ENCODE peak calls at places on chromosome 9, in ten cellular contexts. H is HepG2, S is prostate gland, T is sigmoid colon, K is GM23338, D is K562, X is spleen, E is endothelial cell of umbilical vein, Y is Panc1, Q is suprapubic skin. J is an unnamed sample. For H3K4me1, the result is how much of the 10 kb centered on the place peaks cover.

GRCh38 chr9:134294228-134295071 is 31.8 kb upstream of the RXRA start:
- DNase-seq in H (no peak), S (no peak), T (peak), K (peak), D (peak), X (peak), E (no peak), Y (no peak), Q (no peak), J (no peak)

GRCh38 chr9:83304686-83305085 is 233.5 kb downstream of the FRMD3 start:
- DNase-seq in H (no peak), S (peak), T (peak), K (no peak), D (no peak), X (no peak), E (peak), Y (no peak), Q (peak), J (no peak)

GRCh38 chr9:110050925-110051355 is 157.0 kb downstream of the C9orf152 start:
- DNase-seq in H (no peak), S (no peak), T (peak), K (no peak), D (no peak), X (no peak), E (peak), Y (peak), Q (no peak), J (peak)

GRCh38 chr9:100098887-100099721 is at the start of the genes ERP44 and INVS:
- DNase-seq in H (peak), S (peak), T (peak), K (peak), D (peak), X (peak), E (peak), Y (peak), Q (peak), J (peak)

GRCh38 chr9:133787749-133788015 is 49.5 kb upstream of the SARDH start:
- DNase-seq in H (no peak), S (no peak), T (no peak), K (peak), D (peak), X (peak), E (no peak), Y (no peak), Q (no peak), J (no peak)

GRCh38 chr9:7115606-7116005 is 357.8 kb downstream of the KDM4C start:
- DNase-seq in H (no peak), S (no peak), T (no peak), K (no peak), D (no peak), X (no peak), E (no peak), Y (no peak), Q (no peak), J (no peak)

GRCh38 chr9:105053209-105053652 is 125.3 kb upstream of the ABCA1 start:
- DNase-seq in H (no peak), S (no peak), T (no peak), K (no peak), D (no peak), X (no peak), E (no peak), Y (no peak), Q (no peak), J (no peak)

GRCh38 chr9:70954126-70954525 is 167.3 kb downstream of the TRPM3 start:
- DNase-seq in H (no peak), S (no peak), T (no peak), K (peak), D (no peak), X (no peak), E (peak), Y (no peak), Q (no peak), J (peak)

GRCh38 chr9:94860678-94861588 is 134.4 kb downstream of the AOPEP start:
- DNase-seq in H (no peak), S (no peak), T (no peak), K (no peak), D (no peak), X (peak), E (no peak), Y (no peak), Q (no peak), J (no peak)

GRCh38 chr9:684055-684949 is 157.2 kb upstream of the DMRT1 start:
- DNase-seq in H (no peak), S (peak), T (no peak), K (peak), D (no peak), X (no peak), E (peak), Y (no peak), Q (no peak), J (no peak)

GRCh38 chr9:128987800-128988199 is 40.3 kb downstream of the NUP188 start:
- DNase-seq in H (no peak), S (no peak), T (no peak), K (no peak), D (no peak), X (no peak), E (no peak), Y (no peak), Q (no peak), J (no peak)

GRCh38 chr9:69905291-69905690 is 84.7 kb downstream of the CFAP95 start:
- DNase-seq in H (no peak), S (no peak), T (no peak), K (no peak), D (no peak), X (no peak), E (no peak), Y (no peak), Q (no peak), J (no peak)

GRCh38 chr9:109108318-109108717 is 11.4 kb downstream of the TMEM245 start:
- DNase-seq in H (no peak), S (no peak), T (no peak), K (no peak), D (no peak), X (no peak), E (peak), Y (no peak), Q (no peak), J (no peak)

GRCh38 chr9:91824591-91825339 is 125.3 kb downstream of the ROR2 start:
- DNase-seq in H (no peak), S (no peak), T (peak), K (no peak), D (no peak), X (peak), E (no peak), Y (no peak), Q (peak), J (no peak)

GRCh38 chr9:127067603-127068220 is 54.7 kb downstream of the ANGPTL2 start:
- DNase-seq in H (no peak), S (no peak), T (no peak), K (peak), D (no peak), X (no peak), E (no peak), Y (no peak), Q (no peak), J (peak)

GRCh38 chr9:71249729-71250317 is 128.4 kb upstream of the TRPM3 start:
- DNase-seq in H (peak), S (peak), T (no peak), K (peak), D (peak), X (no peak), E (peak), Y (peak), Q (no peak), J (peak)

GRCh38 chr9:21579743-21580142 is 97.6 kb upstream of the IFNE start:
- DNase-seq in H (no peak), S (no peak), T (no peak), K (no peak), D (no peak), X (no peak), E (no peak), Y (no peak), Q (no peak), J (no peak)

GRCh38 chr9:72442212-72442607 is 77.2 kb upstream of the ZFAND5 start:
- DNase-seq in H (peak), S (peak), T (no peak), K (peak), D (no peak), X (no peak), E (peak), Y (no peak), Q (no peak), J (peak)

GRCh38 chr9:129895376-129896268 is 60.4 kb downstream of the USP20 start:
- DNase-seq in H (no peak), S (no peak), T (no peak), K (no peak), D (peak), X (peak), E (no peak), Y (no peak), Q (peak), J (no peak)

GRCh38 chr9:99054581-99054980 is 50.3 kb upstream of the TGFBR1 start:
- DNase-seq in H (no peak), S (no peak), T (no peak), K (no peak), D (no peak), X (no peak), E (no peak), Y (no peak), Q (no peak), J (no peak)

GRCh38 chr9:6645153-6646027 is at the start of gene GLDC:
- DNase-seq in H (peak), S (peak), T (no peak), K (peak), D (no peak), X (peak), E (peak), Y (peak), Q (peak), J (peak)

GRCh38 chr9:74942801-74943200 is 9.9 kb downstream of the C9orf40 start:
- DNase-seq in H (no peak), S (no peak), T (no peak), K (no peak), D (no peak), X (no peak), E (peak), Y (no peak), Q (no peak), J (no peak)

DNA sequence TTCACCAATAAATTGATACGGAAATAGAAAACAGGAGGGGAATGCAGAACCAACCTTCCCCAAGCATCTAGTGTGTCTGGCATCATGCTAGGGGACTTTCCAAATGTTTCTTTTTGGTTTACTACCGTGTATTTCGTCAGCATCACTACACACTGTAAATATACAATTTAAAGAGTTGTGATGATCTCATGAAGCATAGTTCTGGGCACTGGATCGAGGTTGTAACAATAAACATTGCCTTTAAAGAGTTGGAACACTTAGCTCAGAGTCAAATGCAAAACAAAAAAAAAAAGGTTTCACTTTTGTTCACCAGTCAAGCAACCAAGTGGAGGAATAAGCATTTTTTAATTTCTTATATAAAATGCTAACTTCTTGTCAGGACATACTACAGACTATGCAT is 2.9 kb upstream of the SCAI start:
- DNase-seq in H (no peak), S (no peak), T (no peak), K (no peak), D (no peak), X (no peak), E (no peak), Y (no peak), Q (no peak), J (no peak)
- TF ChIP-seq POLR2AphosphoS5 in H (no peak), S (peak), T (peak), K (no peak), D (no peak), X (no peak), E (no peak), Y (no peak), Q (no peak), J (no peak)

GRCh38 chr9:114178756-114179450 is 23.6 kb downstream of the COL27A1 start:
- DNase-seq in H (no peak), S (no peak), T (peak), K (no peak), D (no peak), X (peak), E (no peak), Y (no peak), Q (no peak), J (no peak)
- H3K4me1 ChIP-seq in H (half or more), S (under half), T (half or more), K (under half), D (under half), X (under half), E (under half), Y (under half), Q (under half), J (under half)

GRCh38 chr9:36154213-36154952 is 14.8 kb upstream of the CCIN start:
- DNase-seq in H (no peak), S (no peak), T (peak), K (no peak), D (no peak), X (no peak), E (peak), Y (no peak), Q (peak), J (no peak)
- TF ChIP-seq POLR2AphosphoS5 in H (no peak), S (peak), T (peak), K (no peak), D (no peak), X (no peak), E (no peak), Y (no peak), Q (no peak), J (no peak)

DNA sequence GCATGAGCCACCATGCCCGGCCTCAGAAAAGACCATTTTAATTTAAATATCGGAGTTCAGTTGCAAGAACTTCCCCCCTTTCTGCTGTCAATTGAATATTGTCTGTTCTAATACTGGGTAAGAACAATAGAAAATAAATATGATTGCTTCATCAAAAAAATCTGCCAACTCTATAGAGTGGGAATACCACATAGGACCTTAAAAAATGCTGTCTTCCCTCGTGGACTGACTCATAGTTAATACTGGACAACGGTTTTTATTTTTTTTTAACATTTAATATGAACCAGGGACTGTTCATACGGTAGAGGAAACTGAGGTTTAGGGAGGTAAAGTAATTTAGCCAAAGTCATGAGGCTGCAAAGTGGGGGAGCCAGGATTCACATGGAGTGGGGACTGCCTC is 9.7 kb downstream of the ZNF462 start:
- DNase-seq in H (no peak), S (no peak), T (no peak), K (no peak), D (no peak), X (no peak), E (no peak), Y (no peak), Q (no peak), J (no peak)
- H3K4me1 ChIP-seq in H (under half), S (under half), T (half or more), K (half or more), D (under half), X (under half), E (under half), Y (under half), Q (half or more), J (under half)

GRCh38 chr9:84542554-84542953 is 127.0 kb upstream of the NTRK2 start:
- DNase-seq in H (no peak), S (no peak), T (no peak), K (no peak), D (no peak), X (no peak), E (no peak), Y (no peak), Q (no peak), J (peak)

GRCh38 chr9:84538879-84539278 is 130.7 kb upstream of the NTRK2 start:
- DNase-seq in H (no peak), S (no peak), T (no peak), K (no peak), D (no peak), X (no peak), E (no peak), Y (no peak), Q (no peak), J (no peak)
- TF ChIP-seq POLR2AphosphoS5 in H (no peak), S (no peak), T (no peak), K (no peak), D (no peak), X (no peak), E (no peak), Y (no peak), Q (no peak), J (no peak)

DNA sequence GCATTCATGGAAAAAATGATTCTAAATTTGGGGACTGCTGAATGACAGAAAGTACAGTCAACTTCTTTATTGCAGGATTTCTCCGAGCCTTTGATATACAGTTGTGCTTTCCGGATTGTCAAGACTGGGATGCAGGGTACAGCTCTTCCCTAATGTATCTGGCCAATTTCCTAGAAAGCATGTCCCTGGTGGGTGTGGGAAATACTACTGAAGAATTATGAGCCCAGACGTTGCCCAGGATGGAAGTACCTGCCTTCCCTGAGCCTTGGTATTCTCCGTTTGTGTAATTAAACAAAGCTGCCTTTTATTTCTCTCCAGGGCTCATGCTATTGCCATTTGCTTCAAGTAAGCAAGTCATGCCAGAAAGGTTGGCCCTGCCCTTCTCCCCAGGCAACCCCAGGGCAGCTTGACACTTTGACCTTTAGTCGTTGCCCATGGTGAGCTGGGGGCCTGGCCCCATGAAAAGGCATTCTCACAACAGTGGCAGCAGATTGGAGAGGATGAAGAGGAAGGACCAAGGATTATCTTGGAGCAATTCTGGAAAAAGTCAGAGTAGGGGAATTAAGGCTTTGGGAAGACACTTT is 4.3 kb downstream of the COL27A1 start:
- DNase-seq in H (peak), S (no peak), T (no peak), K (no peak), D (no peak), X (no peak), E (no peak), Y (no peak), Q (no peak), J (no peak)
- H3K4me1 ChIP-seq in H (half or more), S (under half), T (under half), K (under half), D (under half), X (under half), E (under half), Y (under half), Q (half or more), J (under half)

DNA sequence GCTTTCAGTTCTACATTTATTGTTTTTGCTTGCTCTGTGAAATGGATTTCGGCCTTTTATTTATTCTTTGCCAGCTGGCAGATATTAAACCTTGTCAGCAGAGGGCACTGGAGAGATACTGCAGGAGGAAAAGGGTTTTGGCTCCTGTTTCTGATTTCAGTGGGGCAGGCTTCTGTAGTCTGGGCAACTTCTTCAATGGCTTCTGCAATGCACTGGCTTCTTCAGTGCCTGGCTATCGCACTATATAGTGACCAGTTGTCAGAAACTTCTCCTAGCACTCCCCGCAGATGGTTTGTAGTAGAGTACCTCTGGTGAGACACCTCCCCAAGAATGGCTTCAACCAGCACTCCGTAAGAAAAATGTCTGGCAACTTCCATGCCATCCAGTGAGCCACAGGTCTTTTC is 3.2 kb upstream of the NFX1 start:
- DNase-seq in H (peak), S (peak), T (no peak), K (peak), D (no peak), X (no peak), E (peak), Y (no peak), Q (no peak), J (peak)
- TF ChIP-seq POLR2AphosphoS5 in H (no peak), S (peak), T (no peak), K (no peak), D (no peak), X (no peak), E (peak), Y (no peak), Q (no peak), J (no peak)

DNA sequence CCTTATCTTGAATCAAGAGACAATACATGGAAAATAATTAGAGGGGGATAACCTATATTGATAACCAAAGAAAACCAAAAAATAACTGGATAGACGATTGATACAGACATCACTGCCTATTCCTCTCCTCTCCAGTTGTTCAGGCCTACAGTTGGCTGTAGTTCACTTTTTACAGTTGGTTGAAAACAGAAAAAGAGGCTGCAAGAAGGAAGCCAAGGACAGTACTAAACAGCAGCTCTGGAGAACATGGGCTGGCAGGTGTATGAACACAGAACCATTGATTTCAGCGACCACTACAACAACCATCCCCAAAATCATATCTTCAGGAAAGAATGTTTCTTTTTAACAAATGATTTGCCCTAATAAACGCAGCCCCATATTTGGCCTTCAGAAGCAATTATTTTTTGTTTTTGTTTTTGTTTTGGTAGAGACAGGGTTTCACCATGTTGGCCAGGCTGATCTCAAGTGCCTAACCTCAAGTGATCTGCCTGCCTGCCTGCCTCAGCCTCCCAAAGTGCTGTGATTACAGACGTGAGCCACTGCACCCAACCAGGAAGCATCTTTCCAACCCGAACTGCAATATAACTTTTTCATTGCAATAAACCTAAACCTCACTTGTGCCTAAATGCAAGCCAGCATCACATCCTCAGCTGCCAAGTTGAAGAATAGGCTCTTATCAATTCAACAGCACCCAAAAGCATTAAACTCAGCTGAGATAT is 64.2 kb downstream of the MLLT3 start:
- DNase-seq in H (no peak), S (no peak), T (no peak), K (no peak), D (no peak), X (no peak), E (no peak), Y (no peak), Q (no peak), J (no peak)
- H3K4me1 ChIP-seq in H (under half), S (under half), T (half or more), K (under half), D (under half), X (under half), E (under half), Y (under half), Q (under half), J (under half)

GRCh38 chr9:137256362-137256761 is 1.2 kb downstream of the NELFB start:
- DNase-seq in H (no peak), S (no peak), T (no peak), K (no peak), D (no peak), X (no peak), E (no peak), Y (no peak), Q (no peak), J (no peak)

GRCh38 chr9:137256839-137257238 is 1.7 kb downstream of the NELFB start:
- DNase-seq in H (no peak), S (no peak), T (no peak), K (no peak), D (no peak), X (no peak), E (no peak), Y (no peak), Q (no peak), J (no peak)

GRCh38 chr9:137255448-137256114 is 454 bp downstream of the NELFB start:
- DNase-seq in H (peak), S (no peak), T (no peak), K (peak), D (no peak), X (no peak), E (peak), Y (no peak), Q (no peak), J (no peak)

GRCh38 chr9:137253717-137254623 is 1.2 kb upstream of the NELFB start:
- DNase-seq in H (no peak), S (no peak), T (no peak), K (peak), D (peak), X (no peak), E (no peak), Y (no peak), Q (no peak), J (no peak)

GRCh38 chr9:137254624-137255447 is at the start of gene NELFB:
- DNase-seq in H (peak), S (peak), T (peak), K (peak), D (peak), X (peak), E (peak), Y (no peak), Q (peak), J (no peak)
- TF ChIP-seq POLR2AphosphoS5 in H (peak), S (peak), T (peak), K (peak), D (peak), X (peak), E (peak), Y (no peak), Q (no peak), J (peak)